ENCODE peak calls at places on chromosomes 12 and 14, in seven cellular contexts. N is AG10803, W is colonic mucosa, Y is choroid plexus epithelial cell, O is IMR-90, M is lung, B is AG04450. P is an unnamed sample.
A peak's percentile ranks its signal among the peaks of the same experiment; 100 is the strongest.

GRCh38 chr12:121217761-121218160 is 7.8 kb downstream of the P2RX4 start:
- DNase-seq in W (peak; percentile 73), M (no peak), B (no peak), O (no peak), N (no peak), Y (no peak), P (no peak)

GRCh38 chr12:83690465-83690864 is 1003.8 kb downstream of the TMTC2 start:
- DNase-seq in W (no peak), N (no peak), M (no peak), B (no peak), O (no peak), Y (no peak), P (no peak)

GRCh38 chr14:29016050-29016900 is 249.7 kb downstream of the FOXG1 start:
- DNase-seq in O (peak; percentile 51), Y (peak; percentile 74), B (no peak), N (peak; percentile 31), M (no peak), W (no peak), P (peak; percentile 59)

GRCh38 chr12:7905071-7905470 is 30.9 kb downstream of the SLC2A3 start:
- DNase-seq in O (no peak), W (no peak), B (no peak), M (no peak), Y (peak; percentile 67), N (no peak), P (peak; percentile 31)

GRCh38 chr12:111602348-111602747 is 3.2 kb upstream of the ATXN2 start:
- DNase-seq in M (no peak), N (no peak), B (no peak), Y (no peak), W (no peak), O (no peak), P (no peak)

GRCh38 chr12:97482153-97482693 is 19.6 kb downstream of the RMST start:
- DNase-seq in Y (no peak), O (no peak), M (no peak), W (no peak), B (no peak), N (no peak), P (no peak)

GRCh38 chr12:21502164-21502496 is 541 bp downstream of the GOLT1B start:
- DNase-seq in B (no peak), W (peak; percentile 43), Y (peak; percentile 43), M (no peak), N (peak; percentile 40), O (peak; percentile 34), P (peak; percentile 36)

GRCh38 chr12:85564786-85565185 is 271.4 kb downstream of the RASSF9 start:
- DNase-seq in Y (no peak), N (no peak), M (no peak), B (no peak), W (no peak), O (no peak), P (no peak)

GRCh38 chr12:103852498-103852992 is 11.5 kb upstream of the NT5DC3 start:
- DNase-seq in N (no peak), M (no peak), B (no peak), O (peak; percentile 54), Y (peak; percentile 65), W (no peak), P (peak; percentile 79)

GRCh38 chr12:120988658-120989057 is 10.3 kb downstream of the HNF1A start:
- DNase-seq in N (no peak), B (no peak), W (no peak), M (no peak), Y (no peak), O (no peak), P (no peak)

GRCh38 chr12:113142173-113142885 is 6.8 kb upstream of the RASAL1 start:
- DNase-seq in N (no peak), B (no peak), M (no peak), O (no peak), W (peak; percentile 70), Y (no peak), P (no peak)

GRCh38 chr12:26678697-26679660 is 154.0 kb downstream of the ITPR2 start:
- DNase-seq in O (peak; percentile 32), Y (no peak), B (no peak), N (peak; percentile 30), W (no peak), M (no peak), P (no peak)

GRCh38 chr14:99509871-99510555 is 28.8 kb downstream of the CCNK start:
- DNase-seq in M (no peak), B (no peak), N (no peak), W (no peak), Y (no peak), O (no peak), P (no peak)

GRCh38 chr12:116863275-116863767 is 17.9 kb downstream of the HRK start:
- DNase-seq in W (peak; percentile 57), B (peak; percentile 27), Y (peak; percentile 55), N (peak; percentile 61), O (peak; percentile 75), M (no peak), P (no peak)

GRCh38 chr12:58919271-58920101 is 818 bp downstream of the LRIG3 start:
- DNase-seq in O (peak; percentile 58), Y (peak; percentile 71), B (no peak), M (peak; percentile 44), N (peak; percentile 50), W (peak; percentile 49), P (peak; percentile 61)

GRCh38 chr14:89290813-89291212 is 126.2 kb downstream of the FOXN3 start:
- DNase-seq in Y (no peak), W (no peak), B (no peak), N (no peak), M (no peak), O (no peak), P (no peak)

GRCh38 chr12:76863811-76864210 is 15.0 kb downstream of the CSRP2 start:
- DNase-seq in N (peak; percentile 92), Y (no peak), M (no peak), W (no peak), O (peak; percentile 27), B (no peak), P (no peak)

GRCh38 chr12:4193821-4194220 is 79.7 kb upstream of the CCND2 start:
- DNase-seq in Y (no peak), M (no peak), W (no peak), N (no peak), B (no peak), O (no peak), P (no peak)

GRCh38 chr12:5582541-5582940 is 150.6 kb downstream of the NTF3 start:
- DNase-seq in B (no peak), M (no peak), N (peak; percentile 47), O (no peak), W (no peak), Y (no peak), P (no peak)

GRCh38 chr12:14842315-14842714 is 1.0 kb downstream of the ART4 start:
- DNase-seq in M (no peak), B (no peak), W (no peak), O (no peak), Y (no peak), N (no peak), P (no peak)

GRCh38 chr12:47904647-47905312 is at the start of gene VDR:
- DNase-seq in Y (peak; percentile 55), B (peak; percentile 21), M (peak; percentile 78), O (peak; percentile 65), W (peak; percentile 92), N (peak; percentile 75), P (peak; percentile 62)

DNA sequence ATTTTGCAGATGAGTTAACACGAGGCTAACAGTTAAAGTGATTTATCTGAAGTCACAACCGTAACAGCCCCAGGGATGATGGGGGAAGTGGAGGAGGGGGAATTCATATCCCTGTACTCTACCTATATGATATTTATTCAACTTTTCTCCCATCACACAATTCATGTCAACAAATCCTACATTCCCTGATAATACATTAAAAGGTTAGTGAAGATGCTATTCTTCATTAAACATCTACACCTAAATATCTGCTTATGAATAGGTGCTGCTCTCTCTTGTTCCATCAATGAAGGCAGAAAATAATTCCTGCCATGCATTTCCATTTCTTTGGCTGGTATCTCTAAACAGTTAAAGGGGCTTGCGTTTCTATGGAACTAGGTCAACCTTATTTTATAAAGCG is 6.8 kb downstream of the YBX3 start:
- DNase-seq in Y (no peak), M (no peak), B (no peak), N (no peak), W (no peak), O (no peak), P (no peak)
- H3K4me3 ChIP-seq in Y (peak overlapping the region; percentile 38), M (no peak overlapping the region), B (peak overlapping the region; percentile 45), N (peak overlapping the region; percentile 42), W (no peak overlapping the region), O (peak overlapping the region; percentile 22), P (no peak overlapping the region)

DNA sequence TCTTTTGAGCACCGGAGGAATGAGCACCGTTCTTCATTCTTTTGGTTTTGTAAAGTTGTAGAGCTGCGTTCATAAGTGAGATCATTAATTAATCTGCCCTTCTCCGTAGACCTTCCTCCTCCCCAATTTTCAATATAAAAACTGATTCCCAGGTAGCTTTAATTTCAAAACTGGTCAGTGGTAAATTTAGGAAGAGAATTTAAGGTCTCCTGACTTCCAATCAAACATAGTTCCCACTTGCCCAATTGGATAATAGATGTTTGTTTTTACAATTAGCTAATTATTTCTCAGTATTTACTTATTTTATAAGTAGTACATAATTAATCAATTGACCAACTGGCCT is 27.2 kb upstream of the YBX3 start:
- DNase-seq in N (no peak), M (no peak), O (no peak), B (no peak), W (no peak), Y (no peak), P (no peak)
- TF ChIP-seq CTCF in N (no peak), M (no peak), O (no peak), B (no peak), W (no peak), Y (no peak), P (no peak)

DNA sequence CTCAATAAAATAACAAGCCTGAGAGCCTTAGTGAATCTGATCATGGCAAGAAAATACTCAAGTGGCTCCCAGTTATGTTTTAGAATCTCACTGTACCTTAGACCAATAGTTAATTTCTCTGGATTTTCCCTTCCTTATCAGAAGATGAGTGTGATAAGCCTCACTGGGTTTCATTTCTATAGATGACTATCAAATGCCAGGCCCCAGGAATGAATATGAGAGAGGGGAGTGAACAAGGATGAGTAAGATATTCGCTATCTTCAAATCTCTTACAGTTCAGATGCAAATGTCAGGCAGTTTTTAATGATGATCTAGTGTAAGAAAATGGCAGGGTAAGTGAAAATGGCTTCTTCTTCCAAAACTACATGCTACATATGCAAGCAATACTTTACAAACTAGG is 26.1 kb upstream of the OR10P1 start:
- DNase-seq in N (no peak), W (no peak), B (no peak), O (no peak), Y (no peak), M (no peak), P (no peak)
- H3K4me3 ChIP-seq in N (no peak overlapping the region), W (no peak overlapping the region), B (no peak overlapping the region), O (no peak overlapping the region), Y (no peak overlapping the region), M (no peak overlapping the region), P (no peak overlapping the region)

GRCh38 chr12:91695964-91696363 is 449.7 kb downstream of the BTG1 start:
- DNase-seq in B (no peak), O (no peak), W (no peak), M (no peak), N (no peak), Y (peak; percentile 5), P (no peak)
- TF ChIP-seq CTCF in B (no peak), O (no peak), W (no peak), M (no peak), N (no peak), Y (peak; percentile 14), P (no peak)

GRCh38 chr14:22557846-22558220 is 31.2 kb downstream of the DAD1 start:
- DNase-seq in M (no peak), O (no peak), B (no peak), W (no peak), Y (no peak), N (no peak), P (no peak)
- H3K4me3 ChIP-seq in M (no peak overlapping the region), O (no peak overlapping the region), B (no peak overlapping the region), W (no peak overlapping the region), Y (no peak overlapping the region), N (no peak overlapping the region), P (no peak overlapping the region)

P was measured in astrocyte of the spinal cord.